ENCODE peak calls at places on chromosomes 13 and 19, in nine cellular contexts. One of them, this sample, is unnamed. For H3K4me1, the result is how much of the 10 kb centered on the place peaks cover.

GRCh38 chr13:99766641-99767045 is 204.9 kb downstream of the ZIC5 start:
- DNase-seq in right atrium auricular region: no peak
- DNase-seq in OCI-LY7: no peak
- DNase-seq in uterus: no peak
- DNase-seq in upper lobe of right lung: no peak
- DNase-seq in fibroblast of lung: no peak
- DNase-seq in esophagus squamous epithelium: no peak
- DNase-seq in neural progenitor cell: peak
- DNase-seq in thoracic aorta: no peak
- DNase-seq in this sample: no peak

GRCh38 chr13:94479559-94480095 is at the start of gene DCT:
- DNase-seq in thoracic aorta: no peak
- DNase-seq in uterus: no peak
- DNase-seq in esophagus squamous epithelium: no peak
- DNase-seq in neural progenitor cell: peak
- DNase-seq in upper lobe of right lung: no peak
- DNase-seq in OCI-LY7: no peak
- DNase-seq in right atrium auricular region: no peak
- DNase-seq in fibroblast of lung: no peak
- DNase-seq in this sample: no peak

GRCh38 chr19:22422220-22422619 is at the start of gene ZNF98:
- DNase-seq in neural progenitor cell: no peak
- DNase-seq in upper lobe of right lung: no peak
- DNase-seq in fibroblast of lung: no peak
- DNase-seq in uterus: peak
- DNase-seq in thoracic aorta: no peak
- DNase-seq in right atrium auricular region: peak
- DNase-seq in OCI-LY7: no peak
- DNase-seq in esophagus squamous epithelium: no peak
- DNase-seq in this sample: peak

GRCh38 chr13:36096411-36097184 is 34.6 kb downstream of the DCLK1 start:
- DNase-seq in fibroblast of lung: peak
- DNase-seq in right atrium auricular region: no peak
- DNase-seq in uterus: no peak
- DNase-seq in thoracic aorta: no peak
- DNase-seq in upper lobe of right lung: no peak
- DNase-seq in esophagus squamous epithelium: no peak
- DNase-seq in OCI-LY7: no peak
- DNase-seq in neural progenitor cell: no peak
- DNase-seq in this sample: no peak

GRCh38 chr19:1856698-1857603 is 6.4 kb downstream of the KLF16 start:
- DNase-seq in neural progenitor cell: peak
- DNase-seq in OCI-LY7: peak
- DNase-seq in right atrium auricular region: peak
- DNase-seq in esophagus squamous epithelium: no peak
- DNase-seq in fibroblast of lung: peak
- DNase-seq in uterus: peak
- DNase-seq in upper lobe of right lung: peak
- DNase-seq in thoracic aorta: peak
- DNase-seq in this sample: peak

GRCh38 chr13:94249512-94249911 is 230.0 kb downstream of the DCT start:
- DNase-seq in upper lobe of right lung: no peak
- DNase-seq in fibroblast of lung: peak
- DNase-seq in uterus: no peak
- DNase-seq in right atrium auricular region: no peak
- DNase-seq in esophagus squamous epithelium: no peak
- DNase-seq in thoracic aorta: no peak
- DNase-seq in OCI-LY7: no peak
- DNase-seq in neural progenitor cell: peak
- DNase-seq in this sample: no peak

GRCh38 chr13:96650301-96650886 is 343.9 kb downstream of the OXGR1 start:
- DNase-seq in esophagus squamous epithelium: no peak
- DNase-seq in uterus: no peak
- DNase-seq in OCI-LY7: no peak
- DNase-seq in upper lobe of right lung: no peak
- DNase-seq in neural progenitor cell: no peak
- DNase-seq in fibroblast of lung: peak
- DNase-seq in right atrium auricular region: no peak
- DNase-seq in thoracic aorta: no peak
- DNase-seq in this sample: no peak

GRCh38 chr13:20221772-20222171 is 10.3 kb downstream of the GJB6 start:
- DNase-seq in upper lobe of right lung: peak
- DNase-seq in right atrium auricular region: no peak
- DNase-seq in uterus: no peak
- DNase-seq in fibroblast of lung: no peak
- DNase-seq in neural progenitor cell: no peak
- DNase-seq in OCI-LY7: no peak
- DNase-seq in thoracic aorta: no peak
- DNase-seq in esophagus squamous epithelium: no peak
- DNase-seq in this sample: no peak

GRCh38 chr13:43363156-43363918 is 340.0 kb downstream of the DNAJC15 start:
- DNase-seq in OCI-LY7: no peak
- DNase-seq in thoracic aorta: no peak
- DNase-seq in neural progenitor cell: no peak
- DNase-seq in right atrium auricular region: no peak
- DNase-seq in fibroblast of lung: peak
- DNase-seq in uterus: no peak
- DNase-seq in esophagus squamous epithelium: no peak
- DNase-seq in upper lobe of right lung: no peak
- DNase-seq in this sample: no peak

GRCh38 chr19:46776927-46777911 is 11.2 kb downstream of the SLC1A5 start:
- DNase-seq in upper lobe of right lung: no peak
- DNase-seq in right atrium auricular region: no peak
- DNase-seq in esophagus squamous epithelium: no peak
- DNase-seq in fibroblast of lung: no peak
- DNase-seq in uterus: no peak
- DNase-seq in thoracic aorta: no peak
- DNase-seq in OCI-LY7: peak
- DNase-seq in neural progenitor cell: peak
- DNase-seq in this sample: no peak

GRCh38 chr13:109497917-109498316 is 288.5 kb downstream of the IRS2 start:
- DNase-seq in neural progenitor cell: no peak
- DNase-seq in right atrium auricular region: no peak
- DNase-seq in fibroblast of lung: no peak
- DNase-seq in upper lobe of right lung: no peak
- DNase-seq in esophagus squamous epithelium: no peak
- DNase-seq in thoracic aorta: no peak
- DNase-seq in OCI-LY7: no peak
- DNase-seq in uterus: no peak
- DNase-seq in this sample: no peak

GRCh38 chr13:109509154-109509905 is 277.1 kb downstream of the IRS2 start:
- DNase-seq in upper lobe of right lung: no peak
- DNase-seq in fibroblast of lung: peak
- DNase-seq in esophagus squamous epithelium: no peak
- DNase-seq in OCI-LY7: no peak
- DNase-seq in neural progenitor cell: no peak
- DNase-seq in thoracic aorta: no peak
- DNase-seq in uterus: no peak
- DNase-seq in right atrium auricular region: no peak
- DNase-seq in this sample: no peak

DNA sequence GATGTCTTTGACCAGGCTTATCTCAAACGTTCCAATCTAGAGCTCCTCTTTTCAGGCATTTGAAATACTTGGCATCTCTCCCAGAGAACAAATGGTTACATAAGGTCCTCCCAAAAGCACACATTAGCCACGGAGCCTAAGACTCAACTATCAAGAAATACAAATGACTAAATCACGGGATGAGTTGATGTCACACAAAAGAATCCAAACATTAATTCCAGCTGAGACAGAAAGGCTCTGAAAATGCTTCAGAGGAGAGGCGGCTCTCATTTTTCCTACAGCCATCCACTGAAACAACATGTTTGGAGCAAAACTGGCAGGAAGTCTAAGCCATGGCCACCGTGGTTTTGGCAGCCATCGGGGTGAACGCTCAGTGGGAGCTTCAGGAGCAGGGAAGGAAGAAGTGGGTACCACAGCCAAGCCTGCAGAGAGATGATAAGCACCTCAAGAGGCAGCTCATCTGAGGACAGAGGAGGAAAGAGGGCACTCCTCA is 122.5 kb downstream of the STK24 start:
- DNase-seq in neural progenitor cell: no peak
- DNase-seq in OCI-LY7: no peak
- DNase-seq in upper lobe of right lung: no peak
- DNase-seq in esophagus squamous epithelium: no peak
- DNase-seq in fibroblast of lung: peak
- DNase-seq in right atrium auricular region: no peak
- DNase-seq in uterus: no peak
- DNase-seq in thoracic aorta: no peak
- DNase-seq in this sample: peak
- H3K27ac ChIP-seq in neural progenitor cell: no peak
- H3K27ac ChIP-seq in OCI-LY7: no peak
- H3K27ac ChIP-seq in upper lobe of right lung: peak
- H3K27ac ChIP-seq in esophagus squamous epithelium: peak
- H3K27ac ChIP-seq in fibroblast of lung: peak
- H3K27ac ChIP-seq in right atrium auricular region: peak
- H3K27ac ChIP-seq in uterus: peak
- H3K27ac ChIP-seq in thoracic aorta: peak
- H3K27ac ChIP-seq in this sample: peak

DNA sequence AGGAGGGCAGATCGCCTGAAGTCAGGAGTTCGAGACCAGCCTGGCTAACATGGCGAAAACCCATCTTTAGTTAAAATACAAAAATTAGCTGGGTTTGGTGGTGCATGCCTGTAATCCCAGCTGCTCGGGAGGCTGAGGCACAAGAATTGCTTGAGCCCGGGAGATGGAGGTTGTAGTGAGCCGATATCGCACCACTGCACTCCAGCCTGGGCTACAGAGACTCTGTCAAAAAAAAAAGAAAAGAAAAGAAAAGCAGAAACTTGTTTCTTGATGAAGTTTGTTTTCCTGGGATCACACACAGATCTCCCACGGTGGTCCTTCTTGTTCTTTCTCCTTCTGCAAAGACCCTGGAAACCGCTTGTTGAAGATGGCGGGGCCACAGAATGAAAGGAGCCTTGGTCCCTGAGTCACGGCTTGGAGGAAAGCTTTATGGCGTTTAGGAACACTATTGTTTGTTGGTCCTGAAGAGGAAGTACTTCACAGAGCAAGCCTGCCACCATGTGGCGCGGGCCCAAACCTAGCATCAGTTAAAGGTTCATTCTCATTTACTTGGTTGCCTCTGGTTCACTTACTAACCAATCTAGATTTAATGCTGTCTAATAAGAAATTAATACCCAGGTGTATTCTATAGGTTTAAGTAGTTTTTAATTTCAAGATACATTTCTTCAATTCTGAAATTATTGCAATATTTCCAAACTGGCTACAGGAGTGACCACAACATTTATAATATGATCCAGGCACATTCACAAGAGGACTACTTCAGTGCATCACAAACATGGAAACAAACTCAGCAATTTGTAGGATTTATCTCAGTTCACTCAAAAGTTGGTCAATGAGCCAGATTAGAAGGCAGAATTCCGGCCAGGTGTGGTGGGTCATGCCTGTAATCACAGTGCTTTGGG is 21.3 kb upstream of the ARL11 start:
- DNase-seq in right atrium auricular region: peak
- DNase-seq in OCI-LY7: peak
- DNase-seq in neural progenitor cell: peak
- DNase-seq in uterus: peak
- DNase-seq in upper lobe of right lung: peak
- DNase-seq in esophagus squamous epithelium: peak
- DNase-seq in fibroblast of lung: peak
- DNase-seq in thoracic aorta: peak
- DNase-seq in this sample: peak
- TF ChIP-seq CTCF in right atrium auricular region: peak
- TF ChIP-seq CTCF in OCI-LY7: peak
- TF ChIP-seq CTCF in neural progenitor cell: peak
- TF ChIP-seq CTCF in uterus: peak
- TF ChIP-seq CTCF in upper lobe of right lung: peak
- TF ChIP-seq CTCF in esophagus squamous epithelium: peak
- TF ChIP-seq CTCF in fibroblast of lung: peak
- TF ChIP-seq CTCF in thoracic aorta: peak
- TF ChIP-seq CTCF in this sample: peak

GRCh38 chr19:13036366-13036976 is 41.2 kb downstream of the NFIX start:
- DNase-seq in fibroblast of lung: peak
- DNase-seq in esophagus squamous epithelium: no peak
- DNase-seq in neural progenitor cell: no peak
- DNase-seq in thoracic aorta: no peak
- DNase-seq in right atrium auricular region: peak
- DNase-seq in upper lobe of right lung: peak
- DNase-seq in uterus: peak
- DNase-seq in OCI-LY7: no peak
- DNase-seq in this sample: no peak

GRCh38 chr19:13037161-13037560 is 41.9 kb downstream of the NFIX start:
- DNase-seq in right atrium auricular region: no peak
- DNase-seq in esophagus squamous epithelium: no peak
- DNase-seq in uterus: no peak
- DNase-seq in thoracic aorta: no peak
- DNase-seq in neural progenitor cell: no peak
- DNase-seq in fibroblast of lung: peak
- DNase-seq in upper lobe of right lung: no peak
- DNase-seq in OCI-LY7: no peak
- DNase-seq in this sample: no peak

GRCh38 chr19:13039211-13039789 is 44.0 kb downstream of the NFIX start:
- DNase-seq in esophagus squamous epithelium: no peak
- DNase-seq in uterus: no peak
- DNase-seq in upper lobe of right lung: no peak
- DNase-seq in thoracic aorta: no peak
- DNase-seq in neural progenitor cell: no peak
- DNase-seq in right atrium auricular region: no peak
- DNase-seq in OCI-LY7: no peak
- DNase-seq in fibroblast of lung: no peak
- DNase-seq in this sample: no peak

GRCh38 chr19:13038306-13039210 is 43.3 kb downstream of the NFIX start:
- DNase-seq in uterus: no peak
- DNase-seq in neural progenitor cell: no peak
- DNase-seq in esophagus squamous epithelium: no peak
- DNase-seq in upper lobe of right lung: no peak
- DNase-seq in OCI-LY7: no peak
- DNase-seq in thoracic aorta: no peak
- DNase-seq in fibroblast of lung: no peak
- DNase-seq in right atrium auricular region: no peak
- DNase-seq in this sample: no peak

GRCh38 chr19:13037718-13038117 is 42.4 kb downstream of the NFIX start:
- DNase-seq in upper lobe of right lung: no peak
- DNase-seq in uterus: no peak
- DNase-seq in fibroblast of lung: no peak
- DNase-seq in esophagus squamous epithelium: no peak
- DNase-seq in right atrium auricular region: no peak
- DNase-seq in OCI-LY7: no peak
- DNase-seq in thoracic aorta: no peak
- DNase-seq in neural progenitor cell: no peak
- DNase-seq in this sample: no peak
- H3K4me1 ChIP-seq in upper lobe of right lung: half or more
- H3K4me1 ChIP-seq in uterus: under half
- H3K4me1 ChIP-seq in fibroblast of lung: under half
- H3K4me1 ChIP-seq in esophagus squamous epithelium: half or more
- H3K4me1 ChIP-seq in right atrium auricular region: half or more
- H3K4me1 ChIP-seq in OCI-LY7: under half
- H3K4me1 ChIP-seq in thoracic aorta: half or more
- H3K4me1 ChIP-seq in neural progenitor cell: under half
- H3K4me1 ChIP-seq in this sample: under half

DNA sequence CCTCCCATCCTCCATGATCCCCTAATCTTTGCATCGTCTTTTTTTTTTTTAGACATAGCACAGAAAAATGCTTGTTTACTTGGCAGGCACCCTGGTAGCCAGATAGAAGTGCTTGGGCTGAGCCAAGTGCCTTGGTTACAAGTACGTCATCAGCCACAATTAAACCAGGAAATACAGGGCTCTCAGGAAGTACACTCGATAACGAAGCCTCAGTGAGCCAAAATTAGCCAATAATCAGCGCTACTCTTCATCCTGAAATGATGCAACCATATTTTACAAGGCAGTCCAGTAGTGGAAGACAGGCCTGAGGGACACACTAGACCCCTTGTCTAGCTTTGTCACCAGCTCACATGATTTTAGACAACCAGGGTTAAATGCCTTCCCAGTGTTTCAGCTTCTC is 194.0 kb upstream of the NBEA start:
- DNase-seq in thoracic aorta: no peak
- DNase-seq in upper lobe of right lung: no peak
- DNase-seq in OCI-LY7: no peak
- DNase-seq in fibroblast of lung: peak
- DNase-seq in uterus: peak
- DNase-seq in neural progenitor cell: no peak
- DNase-seq in right atrium auricular region: peak
- DNase-seq in esophagus squamous epithelium: no peak
- DNase-seq in this sample: peak
- H3K27ac ChIP-seq in thoracic aorta: no peak
- H3K27ac ChIP-seq in upper lobe of right lung: no peak
- H3K27ac ChIP-seq in OCI-LY7: no peak
- H3K27ac ChIP-seq in fibroblast of lung: no peak
- H3K27ac ChIP-seq in uterus: peak
- H3K27ac ChIP-seq in neural progenitor cell: no peak
- H3K27ac ChIP-seq in right atrium auricular region: peak
- H3K27ac ChIP-seq in esophagus squamous epithelium: peak
- H3K27ac ChIP-seq in this sample: no peak

This sample was measured in adrenal gland.